ENCODE peak calls at places on chromosomes 2 and 18, in seven cellular contexts. One of them, this sample, is unnamed.
A peak's percentile ranks its signal among the peaks of the same experiment; 100 is the strongest.

GRCh38 chr2:159856760-159857159 is 58.8 kb upstream of the CD302 start:
- DNase-seq in NB4: no peak
- DNase-seq in stomach: no peak
- DNase-seq in HepG2: no peak
- DNase-seq in tibial nerve: no peak
- DNase-seq in heart left ventricle: no peak
- DNase-seq in spleen: no peak
- DNase-seq in this sample: no peak

GRCh38 chr18:48946329-48946835 is 4.4 kb downstream of the SMAD7 start:
- DNase-seq in tibial nerve: no peak
- DNase-seq in stomach: peak; percentile 69
- DNase-seq in NB4: no peak
- DNase-seq in HepG2: peak; percentile 87
- DNase-seq in heart left ventricle: no peak
- DNase-seq in spleen: no peak
- DNase-seq in this sample: no peak

GRCh38 chr2:73701968-73702665 is 35.0 kb downstream of the TPRKB start:
- DNase-seq in spleen: no peak
- DNase-seq in HepG2: peak; percentile 53
- DNase-seq in NB4: no peak
- DNase-seq in stomach: no peak
- DNase-seq in heart left ventricle: no peak
- DNase-seq in tibial nerve: no peak
- DNase-seq in this sample: no peak

GRCh38 chr2:144683063-144683740 is 163.3 kb upstream of the ZEB2 start:
- DNase-seq in stomach: no peak
- DNase-seq in HepG2: no peak
- DNase-seq in spleen: no peak
- DNase-seq in tibial nerve: no peak
- DNase-seq in heart left ventricle: no peak
- DNase-seq in NB4: peak; percentile 75
- DNase-seq in this sample: no peak

GRCh38 chr2:126645211-126645618 is 10.7 kb upstream of the GYPC start:
- DNase-seq in NB4: no peak
- DNase-seq in stomach: no peak
- DNase-seq in HepG2: no peak
- DNase-seq in heart left ventricle: no peak
- DNase-seq in tibial nerve: no peak
- DNase-seq in spleen: no peak
- DNase-seq in this sample: no peak

GRCh38 chr2:133157141-133157540 is 411.1 kb downstream of the NCKAP5 start:
- DNase-seq in tibial nerve: no peak
- DNase-seq in heart left ventricle: no peak
- DNase-seq in NB4: no peak
- DNase-seq in stomach: no peak
- DNase-seq in HepG2: no peak
- DNase-seq in spleen: no peak
- DNase-seq in this sample: no peak

GRCh38 chr2:70715161-70715985 is 52.6 kb downstream of the ADD2 start:
- DNase-seq in NB4: no peak
- DNase-seq in stomach: no peak
- DNase-seq in HepG2: no peak
- DNase-seq in tibial nerve: no peak
- DNase-seq in heart left ventricle: no peak
- DNase-seq in spleen: no peak
- DNase-seq in this sample: no peak

GRCh38 chr2:113863166-113863565 is 26.7 kb upstream of the ACTR3 start:
- DNase-seq in HepG2: no peak
- DNase-seq in stomach: no peak
- DNase-seq in NB4: peak; percentile 59
- DNase-seq in tibial nerve: no peak
- DNase-seq in spleen: no peak
- DNase-seq in heart left ventricle: no peak
- DNase-seq in this sample: no peak

GRCh38 chr2:61597300-61598289 is 59.4 kb upstream of the XPO1 start:
- DNase-seq in HepG2: no peak
- DNase-seq in spleen: no peak
- DNase-seq in stomach: no peak
- DNase-seq in tibial nerve: no peak
- DNase-seq in NB4: no peak
- DNase-seq in heart left ventricle: no peak
- DNase-seq in this sample: no peak

GRCh38 chr18:54882318-54882717 is 54.0 kb downstream of the RAB27B start:
- DNase-seq in HepG2: no peak
- DNase-seq in tibial nerve: no peak
- DNase-seq in spleen: no peak
- DNase-seq in stomach: no peak
- DNase-seq in NB4: no peak
- DNase-seq in heart left ventricle: no peak
- DNase-seq in this sample: no peak

GRCh38 chr2:199431748-199432213 is 26.0 kb downstream of the SATB2 start:
- DNase-seq in stomach: no peak
- DNase-seq in heart left ventricle: no peak
- DNase-seq in tibial nerve: no peak
- DNase-seq in spleen: no peak
- DNase-seq in NB4: peak; percentile 17
- DNase-seq in HepG2: no peak
- DNase-seq in this sample: no peak

GRCh38 chr18:11308499-11308898 is 159.1 kb upstream of the PIEZO2 start:
- DNase-seq in HepG2: no peak
- DNase-seq in stomach: no peak
- DNase-seq in NB4: peak; percentile 69
- DNase-seq in heart left ventricle: no peak
- DNase-seq in tibial nerve: no peak
- DNase-seq in spleen: no peak
- DNase-seq in this sample: no peak

GRCh38 chr2:186105016-186105415 is 366.4 kb downstream of the FSIP2 start:
- DNase-seq in stomach: no peak
- DNase-seq in tibial nerve: no peak
- DNase-seq in heart left ventricle: no peak
- DNase-seq in HepG2: no peak
- DNase-seq in NB4: no peak
- DNase-seq in spleen: no peak
- DNase-seq in this sample: no peak

GRCh38 chr2:205904873-205905272 is 181.1 kb downstream of the INO80D start:
- DNase-seq in tibial nerve: no peak
- DNase-seq in heart left ventricle: no peak
- DNase-seq in spleen: no peak
- DNase-seq in stomach: no peak
- DNase-seq in NB4: no peak
- DNase-seq in HepG2: no peak
- DNase-seq in this sample: no peak

GRCh38 chr2:119174993-119175347 is 16.4 kb upstream of the C1QL2 start:
- DNase-seq in HepG2: no peak
- DNase-seq in tibial nerve: no peak
- DNase-seq in NB4: no peak
- DNase-seq in spleen: no peak
- DNase-seq in heart left ventricle: no peak
- DNase-seq in stomach: no peak
- DNase-seq in this sample: no peak

GRCh38 chr2:176501652-176502051 is 232.4 kb downstream of the MTX2 start:
- DNase-seq in tibial nerve: no peak
- DNase-seq in spleen: no peak
- DNase-seq in NB4: no peak
- DNase-seq in stomach: no peak
- DNase-seq in heart left ventricle: no peak
- DNase-seq in HepG2: no peak
- DNase-seq in this sample: no peak

GRCh38 chr2:61620244-61621159 is 82.3 kb upstream of the XPO1 start:
- DNase-seq in heart left ventricle: no peak
- DNase-seq in stomach: no peak
- DNase-seq in tibial nerve: no peak
- DNase-seq in HepG2: peak; percentile 25
- DNase-seq in NB4: peak; percentile 76
- DNase-seq in spleen: no peak
- DNase-seq in this sample: no peak

GRCh38 chr2:145006957-145007672 is 487.2 kb upstream of the ZEB2 start:
- DNase-seq in stomach: no peak
- DNase-seq in spleen: no peak
- DNase-seq in tibial nerve: peak; percentile 35
- DNase-seq in NB4: peak; percentile 22
- DNase-seq in heart left ventricle: peak; percentile 61
- DNase-seq in HepG2: no peak
- DNase-seq in this sample: no peak

GRCh38 chr2:122255924-122256323 is 500.5 kb downstream of the TSN start:
- DNase-seq in NB4: no peak
- DNase-seq in tibial nerve: no peak
- DNase-seq in heart left ventricle: no peak
- DNase-seq in HepG2: no peak
- DNase-seq in spleen: no peak
- DNase-seq in stomach: no peak
- DNase-seq in this sample: no peak

GRCh38 chr2:237421542-237422047 is 7.6 kb upstream of the COL6A3 start:
- DNase-seq in NB4: peak; percentile 70
- DNase-seq in tibial nerve: peak; percentile 66
- DNase-seq in spleen: peak; percentile 83
- DNase-seq in stomach: peak; percentile 81
- DNase-seq in heart left ventricle: peak; percentile 75
- DNase-seq in HepG2: peak; percentile 51
- DNase-seq in this sample: peak; percentile 72

GRCh38 chr18:59383831-59384230 is 24.8 kb upstream of the LMAN1 start:
- DNase-seq in tibial nerve: no peak
- DNase-seq in heart left ventricle: no peak
- DNase-seq in HepG2: no peak
- DNase-seq in NB4: no peak
- DNase-seq in spleen: no peak
- DNase-seq in stomach: no peak
- DNase-seq in this sample: no peak

GRCh38 chr2:39160982-39161381 is 40.1 kb upstream of the SOS1 start:
- DNase-seq in heart left ventricle: no peak
- DNase-seq in spleen: no peak
- DNase-seq in stomach: no peak
- DNase-seq in tibial nerve: no peak
- DNase-seq in NB4: no peak
- DNase-seq in HepG2: no peak
- DNase-seq in this sample: no peak

GRCh38 chr2:190997516-190998113 is 16.4 kb downstream of the STAT1 start:
- DNase-seq in spleen: no peak
- DNase-seq in NB4: no peak
- DNase-seq in tibial nerve: no peak
- DNase-seq in heart left ventricle: no peak
- DNase-seq in stomach: no peak
- DNase-seq in HepG2: no peak
- DNase-seq in this sample: no peak

GRCh38 chr2:190999949-191000665 is 13.9 kb downstream of the STAT1 start:
- DNase-seq in stomach: no peak
- DNase-seq in NB4: no peak
- DNase-seq in heart left ventricle: no peak
- DNase-seq in tibial nerve: no peak
- DNase-seq in spleen: no peak
- DNase-seq in HepG2: no peak
- DNase-seq in this sample: no peak

GRCh38 chr2:190996947-190997346 is 17.0 kb downstream of the STAT1 start:
- DNase-seq in tibial nerve: no peak
- DNase-seq in heart left ventricle: no peak
- DNase-seq in NB4: peak; percentile 56
- DNase-seq in stomach: no peak
- DNase-seq in HepG2: no peak
- DNase-seq in spleen: no peak
- DNase-seq in this sample: no peak

GRCh38 chr2:191001032-191001431 is 12.9 kb downstream of the STAT1 start:
- DNase-seq in spleen: no peak
- DNase-seq in NB4: no peak
- DNase-seq in HepG2: no peak
- DNase-seq in tibial nerve: no peak
- DNase-seq in heart left ventricle: no peak
- DNase-seq in stomach: no peak
- DNase-seq in this sample: no peak

DNA sequence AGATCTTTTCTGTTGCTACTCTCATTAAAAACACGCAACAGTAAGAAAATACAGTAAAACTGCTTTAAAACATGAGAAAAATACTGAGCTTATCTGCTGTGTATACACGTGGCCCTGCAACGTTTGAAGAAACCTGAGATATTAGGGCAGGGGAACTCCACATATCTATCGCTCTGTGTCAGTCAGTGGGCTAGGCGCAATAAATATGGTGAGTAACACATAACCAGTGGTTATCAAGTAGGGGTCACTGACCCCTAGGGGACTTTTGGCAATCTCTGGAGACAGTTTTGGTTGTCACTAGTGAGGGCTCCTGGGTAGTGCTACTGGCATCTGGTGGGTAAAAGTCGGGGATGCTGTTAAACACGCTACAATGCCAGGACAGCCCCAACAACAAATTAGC is 14.9 kb downstream of the STAT1 start:
- DNase-seq in NB4: no peak
- DNase-seq in tibial nerve: no peak
- DNase-seq in heart left ventricle: no peak
- DNase-seq in spleen: no peak
- DNase-seq in HepG2: no peak
- DNase-seq in stomach: no peak
- DNase-seq in this sample: no peak
- TF ChIP-seq POLR2A in NB4: no peak
- TF ChIP-seq POLR2A in tibial nerve: no peak
- TF ChIP-seq POLR2A in heart left ventricle: no peak
- TF ChIP-seq POLR2A in spleen: no peak
- TF ChIP-seq POLR2A in HepG2: no peak
- TF ChIP-seq POLR2A in stomach: no peak
- TF ChIP-seq POLR2A in this sample: no peak

DNA sequence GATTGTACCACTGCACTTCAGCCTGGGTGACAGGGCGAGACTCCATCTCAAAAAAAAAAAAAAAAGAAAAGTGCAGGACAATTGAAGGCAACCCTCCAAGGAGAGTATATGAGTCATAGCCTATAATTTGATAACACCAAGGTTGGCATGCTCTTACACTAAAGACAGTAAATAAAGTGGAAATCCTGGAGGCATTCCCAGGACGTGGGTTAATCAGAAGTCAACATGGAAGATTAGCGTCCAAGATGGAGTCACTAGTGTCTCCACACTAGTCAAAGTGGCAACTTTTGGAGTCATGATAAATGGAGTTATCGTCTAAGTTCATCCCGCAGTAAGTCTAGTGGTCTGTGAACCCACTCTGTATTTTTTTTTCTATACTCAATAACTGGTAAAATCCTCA is 21.2 kb upstream of the UGGT1 start:
- DNase-seq in heart left ventricle: no peak
- DNase-seq in spleen: no peak
- DNase-seq in HepG2: no peak
- DNase-seq in tibial nerve: no peak
- DNase-seq in NB4: no peak
- DNase-seq in stomach: peak; percentile 45
- DNase-seq in this sample: no peak
- TF ChIP-seq CTCF in heart left ventricle: no peak
- TF ChIP-seq CTCF in spleen: no peak
- TF ChIP-seq CTCF in HepG2: no peak
- TF ChIP-seq CTCF in tibial nerve: no peak
- TF ChIP-seq CTCF in NB4: no peak
- TF ChIP-seq CTCF in stomach: no peak
- TF ChIP-seq CTCF in this sample: no peak

GRCh38 chr2:190334479-190335224 is 8.7 kb upstream of the INPP1 start:
- DNase-seq in heart left ventricle: no peak
- DNase-seq in stomach: no peak
- DNase-seq in NB4: no peak
- DNase-seq in tibial nerve: no peak
- DNase-seq in spleen: no peak
- DNase-seq in HepG2: peak; percentile 96
- DNase-seq in this sample: no peak
- TF ChIP-seq POLR2A in heart left ventricle: no peak
- TF ChIP-seq POLR2A in stomach: no peak
- TF ChIP-seq POLR2A in NB4: no peak
- TF ChIP-seq POLR2A in tibial nerve: no peak
- TF ChIP-seq POLR2A in spleen: no peak
- TF ChIP-seq POLR2A in HepG2: peak; percentile 77
- TF ChIP-seq POLR2A in this sample: no peak

GRCh38 chr2:174142290-174142689 is 106.0 kb downstream of the OLA1 start:
- DNase-seq in tibial nerve: no peak
- DNase-seq in heart left ventricle: no peak
- DNase-seq in NB4: no peak
- DNase-seq in stomach: no peak
- DNase-seq in HepG2: no peak
- DNase-seq in spleen: no peak
- DNase-seq in this sample: no peak

GRCh38 chr2:174138161-174138560 is 110.2 kb downstream of the OLA1 start:
- DNase-seq in HepG2: peak; percentile 23
- DNase-seq in heart left ventricle: no peak
- DNase-seq in spleen: no peak
- DNase-seq in tibial nerve: no peak
- DNase-seq in stomach: no peak
- DNase-seq in NB4: peak; percentile 40
- DNase-seq in this sample: no peak
- TF ChIP-seq CTCF in HepG2: peak; percentile 51
- TF ChIP-seq CTCF in heart left ventricle: no peak
- TF ChIP-seq CTCF in spleen: peak; percentile 18
- TF ChIP-seq CTCF in tibial nerve: no peak
- TF ChIP-seq CTCF in stomach: no peak
- TF ChIP-seq CTCF in NB4: peak; percentile 25
- TF ChIP-seq CTCF in this sample: no peak